ENCODE peak calls at places on chromosome 2, in nine cellular contexts. U is stimulated activated CD8-positive, alpha-beta memory T cell treated with anti-CD3 and anti-CD28 coated beads, Interleukin-15, amount 100 ng/mL, for 24 hours; Z is LHCN-M2; M is activated CD8-positive, alpha-beta T cell treated with anti-CD3 and anti-CD28 coated beads, Interleukin-2, amount 10 ng/mL, durations not matched to agents 7 days and 5 days; D is T-helper 1 cell; O is epithelial cell of esophagus; E is neural progenitor cell; X is substantia nigra; Q is globus pallidus. W is an unnamed sample.

GRCh38 chr2:41947701-41948396 is 100.0 kb upstream of the PKDCC start:
- DNase-seq in M (no peak), Z (no peak), O (no peak), Q (no peak), X (no peak), E (peak; percentile 77), D (no peak), U (no peak), W (no peak)

GRCh38 chr2:181070119-181070833 is 89.9 kb downstream of the UBE2E3 start:
- DNase-seq in E (no peak), D (no peak), M (no peak), X (no peak), Q (no peak), Z (peak; percentile 67), U (no peak), O (peak; percentile 81), W (no peak)

GRCh38 chr2:158984554-158985207 is 16.2 kb downstream of the TANC1 start:
- DNase-seq in X (no peak), Z (no peak), Q (no peak), U (no peak), M (no peak), D (no peak), O (peak; percentile 23), E (no peak), W (peak; percentile 84)

GRCh38 chr2:117299451-117299850 is 515.0 kb upstream of the DDX18 start:
- DNase-seq in U (no peak), D (no peak), Q (no peak), M (no peak), Z (no peak), X (no peak), E (no peak), O (no peak), W (no peak)

GRCh38 chr2:85584354-85584856 is at the start of gene VAMP5:
- DNase-seq in E (peak; percentile 49), D (peak; percentile 26), M (no peak), Z (peak; percentile 40), U (no peak), Q (no peak), X (no peak), O (no peak), W (no peak)

GRCh38 chr2:344811-345210 is 56.9 kb upstream of the ALKAL2 start:
- DNase-seq in E (no peak), O (no peak), D (no peak), X (no peak), Z (no peak), M (no peak), Q (no peak), U (no peak), W (no peak)

GRCh38 chr2:95359035-95359434 is 43.5 kb upstream of the FAHD2A start:
- DNase-seq in Z (peak; percentile 44), E (no peak), U (no peak), M (no peak), Q (no peak), D (no peak), O (peak; percentile 5), X (no peak), W (no peak)

GRCh38 chr2:20600756-20601325 is 50.1 kb downstream of the HS1BP3 start:
- DNase-seq in Z (no peak), U (no peak), Q (peak; percentile 61), E (no peak), O (no peak), D (no peak), X (no peak), M (no peak), W (no peak)

GRCh38 chr2:238315031-238315595 is 5.2 kb upstream of the TRAF3IP1 start:
- DNase-seq in E (no peak), D (no peak), X (no peak), O (no peak), Q (no peak), Z (no peak), U (no peak), M (no peak), W (no peak)

GRCh38 chr2:36322108-36322507 is 33.5 kb upstream of the CRIM1 start:
- DNase-seq in E (peak; percentile 65), D (no peak), O (peak; percentile 69), X (no peak), U (no peak), Q (peak; percentile 46), Z (peak; percentile 51), M (no peak), W (peak; percentile 35)

GRCh38 chr2:61763605-61764034 is 90.2 kb downstream of the FAM161A start:
- DNase-seq in D (no peak), E (peak; percentile 82), Z (peak; percentile 85), X (peak; percentile 74), U (peak; percentile 12), O (peak; percentile 89), Q (peak; percentile 82), M (no peak), W (peak; percentile 84)

GRCh38 chr2:129056309-129056958 is 737.8 kb upstream of the HS6ST1 start:
- DNase-seq in Q (no peak), Z (no peak), E (no peak), M (no peak), U (no peak), D (no peak), O (peak; percentile 99), X (no peak), W (no peak)

GRCh38 chr2:223488814-223489213 is 113.3 kb downstream of the SCG2 start:
- DNase-seq in Q (no peak), D (no peak), X (no peak), M (no peak), Z (peak; percentile 95), O (no peak), U (no peak), E (no peak), W (no peak)

GRCh38 chr2:191905336-191905735 is 58.4 kb upstream of the CAVIN2 start:
- DNase-seq in Z (no peak), O (no peak), E (no peak), Q (no peak), X (no peak), M (no peak), U (no peak), D (no peak), W (no peak)

GRCh38 chr2:75558786-75559428 is 1.8 kb downstream of the EVA1A start:
- DNase-seq in D (no peak), Q (no peak), O (no peak), Z (peak; percentile 12), U (no peak), E (no peak), X (no peak), M (peak; percentile 2), W (no peak)

GRCh38 chr2:37471994-37472393 is 127.6 kb downstream of the QPCT start:
- DNase-seq in M (no peak), E (no peak), O (peak; percentile 73), X (no peak), D (no peak), Z (peak; percentile 84), Q (no peak), U (no peak), W (no peak)

GRCh38 chr2:52862801-52863200 is 904.8 kb upstream of the CHAC2 start:
- DNase-seq in U (no peak), D (no peak), Q (no peak), Z (peak; percentile 22), O (peak; percentile 12), E (no peak), M (no peak), X (no peak), W (no peak)

GRCh38 chr2:190407662-190408537 is at the start of gene MFSD6:
- DNase-seq in Q (peak; percentile 61), O (peak; percentile 35), M (peak; percentile 70), X (no peak), Z (peak; percentile 11), D (peak; percentile 38), E (peak; percentile 85), U (peak; percentile 28), W (peak; percentile 64)

GRCh38 chr2:55518846-55519167 is 711 bp upstream of the CFAP36 start:
- DNase-seq in Q (peak; percentile 21), O (no peak), E (peak; percentile 67), D (no peak), U (no peak), M (peak; percentile 36), Z (peak; percentile 4), X (no peak), W (peak; percentile 40)

GRCh38 chr2:37869756-37870155 is 55.3 kb upstream of the RMDN2 start:
- DNase-seq in M (no peak), O (peak; percentile 52), Z (no peak), X (no peak), U (no peak), E (no peak), Q (no peak), D (no peak), W (no peak)

GRCh38 chr2:240964854-240965295 is 33.5 kb upstream of the SNED1 start:
- DNase-seq in D (no peak), O (no peak), Q (no peak), M (no peak), E (no peak), U (no peak), X (no peak), Z (no peak), W (no peak)

GRCh38 chr2:235142588-235142987 is 190.8 kb downstream of the SH3BP4 start:
- DNase-seq in X (no peak), U (no peak), M (no peak), Q (no peak), E (no peak), Z (no peak), O (no peak), D (no peak), W (no peak)

GRCh38 chr2:23954325-23955014 is 14.2 kb downstream of the UBXN2A start:
- DNase-seq in E (no peak), Q (no peak), O (no peak), D (no peak), X (no peak), M (no peak), U (no peak), Z (peak; percentile 38), W (no peak)

GRCh38 chr2:237336131-237336530 is 77.8 kb downstream of the COL6A3 start:
- DNase-seq in Z (no peak), M (no peak), U (no peak), E (peak; percentile 21), O (no peak), Q (no peak), D (no peak), X (no peak), W (no peak)

W was measured in G401.